ENCODE peak calls at places on chromosomes 2 and 18, in seven cellular contexts. Z is HTR-8/SVneo; X is stimulated activated CD4-positive, alpha-beta T cell treated with anti-CD3 and anti-CD28 coated beads, TNF-alpha, amount 100 ng/mL, for 24 hours; Y is left lobe of liver; A is AG09309; W is ovary; K is fibroblast of villous mesenchyme. R is an unnamed sample.
A peak's percentile ranks its signal among the peaks of the same experiment; 100 is the strongest.

GRCh38 chr2:227759411-227760113 is 13.9 kb downstream of the SCYGR8 start:
- DNase-seq in Z (no peak), X (no peak), Y (no peak), A (no peak), W (no peak), K (no peak), R (no peak)

GRCh38 chr18:37458697-37459096 is 106.9 kb downstream of the CELF4 start:
- DNase-seq in Z (no peak), X (no peak), Y (no peak), A (no peak), W (no peak), K (no peak), R (no peak)

GRCh38 chr2:132815522-132815921 is 145.5 kb upstream of the LYPD1 start:
- DNase-seq in Z (no peak), X (no peak), Y (no peak), A (peak; percentile 52), W (no peak), K (peak; percentile 39), R (no peak)

GRCh38 chr2:1975060-1975459 is 230.7 kb upstream of the PXDN start:
- DNase-seq in Z (no peak), X (no peak), Y (no peak), A (no peak), W (no peak), K (no peak), R (no peak)

GRCh38 chr18:51617572-51618260 is 420.2 kb upstream of the MEX3C start:
- DNase-seq in Z (no peak), X (no peak), Y (no peak), A (no peak), W (no peak), K (no peak), R (no peak)

GRCh38 chr2:137467246-137467862 is 496.9 kb upstream of the HNMT start:
- DNase-seq in Z (peak; percentile 3), X (no peak), Y (peak; percentile 49), A (no peak), W (no peak), K (peak; percentile 5), R (no peak)

GRCh38 chr2:84701880-84702279 is 179.0 kb downstream of the TRABD2A start:
- DNase-seq in Z (peak; percentile 21), X (no peak), Y (no peak), A (peak; percentile 85), W (no peak), K (peak; percentile 77), R (no peak)

GRCh38 chr2:95760839-95761525 is 169.2 kb downstream of the TRIM43 start:
- DNase-seq in Z (peak; percentile 88), X (no peak), Y (no peak), A (peak; percentile 46), W (no peak), K (peak; percentile 83), R (no peak)

GRCh38 chr2:145022671-145023330 is 502.9 kb upstream of the ZEB2 start:
- DNase-seq in Z (peak; percentile 8), X (no peak), Y (no peak), A (peak; percentile 94), W (no peak), K (peak; percentile 82), R (no peak)

R was measured in natural killer cell.